ENCODE peak calls at places on chromosomes 2 and 18, in ten cellular contexts. J, U, X, W, F, R, N, H, Z and V are unnamed samples.

GRCh38 chr2:15506231-15506819 is 54.8 kb downstream of the NBAS start:
- DNase-seq in W (peak; percentile 70), R (no peak), N (no peak), U (no peak), J (no peak), Z (no peak), X (no peak), H (peak; percentile 23), F (no peak), V (no peak)

GRCh38 chr2:10166489-10167295 is 44.2 kb downstream of the RRM2 start:
- DNase-seq in U (no peak), R (no peak), W (no peak), Z (no peak), J (no peak), X (no peak), H (no peak), F (no peak), N (no peak), V (no peak)

GRCh38 chr2:9844036-9844483 is 786 bp downstream of the TAF1B start:
- DNase-seq in F (no peak), N (no peak), X (no peak), Z (no peak), W (no peak), H (peak; percentile 40), U (no peak), R (no peak), J (no peak), V (no peak)

GRCh38 chr2:181946444-181947127 is 39.1 kb upstream of the PPP1R1C start:
- DNase-seq in R (no peak), J (no peak), F (no peak), X (no peak), U (no peak), H (no peak), Z (no peak), N (no peak), W (no peak), V (no peak)

GRCh38 chr2:134762508-134762907 is 43.7 kb upstream of the TMEM163 start:
- DNase-seq in H (peak; percentile 80), N (no peak), U (no peak), J (no peak), F (no peak), Z (no peak), R (no peak), W (no peak), X (no peak), V (no peak)

GRCh38 chr18:7221424-7222155 is 9.3 kb upstream of the LRRC30 start:
- DNase-seq in U (peak; percentile 40), J (peak; percentile 26), R (peak; percentile 5), W (peak; percentile 66), F (peak; percentile 39), H (peak; percentile 81), Z (peak; percentile 20), N (peak; percentile 55), X (no peak), V (peak; percentile 32)

GRCh38 chr18:26327062-26327461 is 100.8 kb downstream of the TAF4B start:
- DNase-seq in F (no peak), U (no peak), W (no peak), J (no peak), Z (no peak), N (no peak), R (no peak), X (no peak), H (peak; percentile 40), V (no peak)

GRCh38 chr2:29241955-29242565 is 126.8 kb downstream of the CLIP4 start:
- DNase-seq in F (no peak), W (no peak), R (no peak), H (no peak), Z (no peak), X (no peak), J (no peak), N (no peak), U (no peak), V (no peak)

GRCh38 chr2:201888476-201888875 is 82.1 kb downstream of the CDK15 start:
- DNase-seq in J (no peak), U (no peak), Z (no peak), X (no peak), H (no peak), W (no peak), F (no peak), R (no peak), N (no peak), V (no peak)
- H3K4me3 ChIP-seq in J (no peak overlapping the region), U (peak overlapping the region; percentile 47), Z (no peak overlapping the region), X (no peak overlapping the region), H (no peak overlapping the region), W (peak overlapping the region; percentile 21), F (no peak overlapping the region), R (peak overlapping the region; percentile 2), N (peak overlapping the region; percentile 53), V (peak overlapping the region; percentile 22)

DNA sequence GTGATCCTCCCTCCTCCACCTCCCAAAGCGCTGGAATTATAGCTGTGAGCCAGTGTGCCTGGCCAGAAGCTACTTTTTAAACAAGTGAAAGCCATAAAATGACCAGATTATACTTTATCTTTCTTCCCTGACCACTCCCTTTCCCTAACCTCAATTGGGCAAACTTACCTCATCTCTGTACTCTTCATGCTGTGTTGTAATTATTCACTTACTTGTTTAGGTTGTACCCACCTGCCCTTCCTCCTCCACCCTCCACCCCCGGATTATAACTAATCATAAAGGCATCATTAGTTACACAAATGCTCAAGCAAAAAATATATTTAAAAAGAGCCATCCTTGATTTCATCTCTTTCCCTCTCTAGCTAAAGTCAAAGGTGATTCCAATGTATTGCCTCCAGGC is 279.9 kb downstream of the SETBP1 start:
- DNase-seq in H (no peak), N (no peak), Z (no peak), U (no peak), W (no peak), J (no peak), F (no peak), R (no peak), X (no peak), V (no peak)
- H3K4me3 ChIP-seq in H (no peak overlapping the region), N (no peak overlapping the region), Z (no peak overlapping the region), U (no peak overlapping the region), W (no peak overlapping the region), J (no peak overlapping the region), F (no peak overlapping the region), R (no peak overlapping the region), X (no peak overlapping the region), V (no peak overlapping the region)

DNA sequence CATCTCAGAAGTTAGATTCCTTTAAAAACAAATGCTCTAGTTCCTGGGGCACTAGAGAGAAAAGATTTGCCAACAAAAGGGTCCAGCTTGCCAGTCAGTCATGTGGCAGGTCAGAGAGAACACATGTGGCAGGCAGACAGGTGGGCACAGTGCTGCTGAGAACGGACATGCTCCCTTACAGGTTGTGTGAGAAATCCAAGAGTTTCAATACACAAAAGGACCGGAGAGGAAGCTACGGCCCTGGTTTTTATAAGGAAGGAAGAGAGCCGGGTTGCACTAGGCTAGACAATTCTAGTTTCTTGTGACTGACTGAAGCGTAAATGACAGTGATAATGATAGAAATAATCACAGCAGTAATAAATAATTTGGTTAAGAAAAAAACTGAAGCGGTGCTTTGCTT is 18.3 kb downstream of the CDC42EP3 start:
- DNase-seq in H (no peak), Z (no peak), R (no peak), W (no peak), N (no peak), U (no peak), X (no peak), J (no peak), F (no peak), V (no peak)
- H3K4me3 ChIP-seq in H (no peak overlapping the region), Z (no peak overlapping the region), R (no peak overlapping the region), W (no peak overlapping the region), N (peak overlapping the region; percentile 50), U (no peak overlapping the region), X (peak overlapping the region; percentile 7), J (no peak overlapping the region), F (no peak overlapping the region), V (no peak overlapping the region)

DNA sequence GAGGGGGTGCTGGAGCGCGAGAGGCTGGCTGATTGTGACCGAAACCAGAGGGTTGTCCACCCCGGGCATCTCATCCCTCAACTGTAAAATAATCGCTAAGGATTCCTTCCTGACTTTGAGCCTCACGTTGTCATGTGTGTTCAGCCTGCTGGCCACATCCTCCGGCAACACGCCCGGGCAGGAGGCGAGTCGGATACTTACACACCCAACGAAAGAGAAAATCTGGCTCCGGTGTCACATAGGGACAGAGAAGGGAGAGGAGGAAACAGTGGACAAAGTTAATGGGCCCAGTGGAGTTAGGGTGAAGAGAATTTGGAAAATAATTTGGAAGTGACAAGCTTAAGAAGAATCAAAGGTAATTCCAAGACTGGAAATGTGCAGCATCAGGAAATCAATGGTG is 2.4 kb downstream of the TLX2 start:
- DNase-seq in R (no peak), W (no peak), F (no peak), N (no peak), H (no peak), U (no peak), X (no peak), Z (no peak), J (no peak), V (no peak)
- H3K4me3 ChIP-seq in R (no peak overlapping the region), W (no peak overlapping the region), F (no peak overlapping the region), N (peak overlapping the region; percentile 65), H (no peak overlapping the region), U (peak overlapping the region; percentile 46), X (no peak overlapping the region), Z (no peak overlapping the region), J (no peak overlapping the region), V (no peak overlapping the region)

DNA sequence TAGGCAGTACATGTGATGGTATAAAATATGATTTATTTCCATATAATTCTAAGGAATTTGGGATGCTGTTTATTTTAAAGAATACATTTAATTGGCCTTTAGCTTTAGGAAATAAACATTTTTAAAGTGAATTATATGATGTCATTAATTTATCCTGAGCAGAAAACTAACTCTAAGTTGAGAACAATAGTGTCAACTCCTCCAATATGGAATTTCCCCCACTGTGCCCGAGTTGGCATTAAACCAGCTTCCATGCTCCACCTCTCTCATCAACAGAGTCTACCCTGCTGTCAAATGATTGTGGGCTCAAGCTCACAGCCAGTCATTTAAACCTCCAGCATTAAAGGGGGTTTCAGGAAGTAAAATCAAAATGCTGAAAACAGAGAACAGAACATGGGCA is 252.6 kb downstream of the MTX2 start:
- DNase-seq in R (no peak), F (no peak), W (no peak), Z (no peak), H (no peak), J (no peak), N (no peak), U (no peak), X (no peak), V (no peak)
- H3K4me3 ChIP-seq in R (no peak overlapping the region), F (no peak overlapping the region), W (no peak overlapping the region), Z (no peak overlapping the region), H (no peak overlapping the region), J (no peak overlapping the region), N (no peak overlapping the region), U (no peak overlapping the region), X (no peak overlapping the region), V (no peak overlapping the region)

GRCh38 chr2:178072000-178072382 is 586 bp downstream of the PDE11A start:
- DNase-seq in F (no peak), R (no peak), U (no peak), X (no peak), J (no peak), W (no peak), H (no peak), Z (no peak), N (no peak), V (no peak)
- H3K4me3 ChIP-seq in F (peak overlapping the region; percentile 42), R (no peak overlapping the region), U (peak overlapping the region; percentile 53), X (no peak overlapping the region), J (peak overlapping the region; percentile 55), W (no peak overlapping the region), H (peak overlapping the region; percentile 67), Z (peak overlapping the region; percentile 35), N (peak overlapping the region; percentile 65), V (peak overlapping the region; percentile 74)